ENCODE peak calls at places on chromosome 17, in six cellular contexts. A, W, J, K, G and E are unnamed samples.

GRCh38 chr17:57516290-57517215 is 228.5 kb downstream of the CCDC182 start:
- DNase-seq in J (no peak), K (no peak), W (no peak), A (no peak), G (no peak), E (no peak)

GRCh38 chr17:8935194-8935593 is 30.3 kb downstream of the PIK3R5 start:
- DNase-seq in K (no peak), G (no peak), A (no peak), J (no peak), W (no peak), E (no peak)

GRCh38 chr17:59872351-59872750 is 20.4 kb downstream of the TUBD1 start:
- DNase-seq in G (no peak), K (no peak), A (no peak), W (no peak), J (no peak), E (no peak)

GRCh38 chr17:37488607-37489196 is 989 bp upstream of the DUSP14 start:
- DNase-seq in G (peak), J (peak), K (peak), W (peak), A (peak), E (peak)

GRCh38 chr17:3796110-3796821 is 4.7 kb downstream of the ITGAE start:
- DNase-seq in A (no peak), K (no peak), J (no peak), W (no peak), G (no peak), E (peak)

GRCh38 chr17:16419074-16419928 is 3.9 kb downstream of the TRPV2 start:
- DNase-seq in A (no peak), J (no peak), G (peak), K (peak), W (no peak), E (peak)

GRCh38 chr17:77317091-77317519 is 176.3 kb downstream of the SEC14L1 start:
- DNase-seq in W (no peak), K (no peak), J (no peak), G (no peak), A (no peak), E (no peak)

GRCh38 chr17:78072961-78073360 is 55.6 kb downstream of the TMC6 start:
- DNase-seq in J (no peak), W (no peak), K (no peak), A (no peak), G (peak), E (no peak)

GRCh38 chr17:16415031-16415924 is at the start of gene TRPV2:
- DNase-seq in G (no peak), W (no peak), A (peak), J (peak), K (peak), E (peak)

GRCh38 chr17:43371227-43371821 is 27.5 kb upstream of the ARL4D start:
- DNase-seq in W (no peak), K (no peak), A (no peak), G (no peak), J (no peak), E (no peak)

GRCh38 chr17:43366809-43367587 is 31.8 kb upstream of the ARL4D start:
- DNase-seq in K (no peak), J (no peak), A (no peak), W (no peak), G (no peak), E (no peak)

GRCh38 chr17:43369986-43370385 is 28.8 kb upstream of the ARL4D start:
- DNase-seq in A (no peak), G (no peak), K (no peak), W (no peak), J (no peak), E (no peak)

GRCh38 chr17:43367588-43368242 is 31.1 kb upstream of the ARL4D start:
- DNase-seq in A (peak), K (peak), G (peak), W (no peak), J (no peak), E (peak)

GRCh38 chr17:43368740-43369506 is 29.9 kb upstream of the ARL4D start:
- DNase-seq in J (peak), A (peak), K (peak), G (no peak), W (peak), E (peak)
- TF ChIP-seq CTCF in J (peak), A (no peak), K (peak), G (peak), W (no peak), E (peak)

DNA sequence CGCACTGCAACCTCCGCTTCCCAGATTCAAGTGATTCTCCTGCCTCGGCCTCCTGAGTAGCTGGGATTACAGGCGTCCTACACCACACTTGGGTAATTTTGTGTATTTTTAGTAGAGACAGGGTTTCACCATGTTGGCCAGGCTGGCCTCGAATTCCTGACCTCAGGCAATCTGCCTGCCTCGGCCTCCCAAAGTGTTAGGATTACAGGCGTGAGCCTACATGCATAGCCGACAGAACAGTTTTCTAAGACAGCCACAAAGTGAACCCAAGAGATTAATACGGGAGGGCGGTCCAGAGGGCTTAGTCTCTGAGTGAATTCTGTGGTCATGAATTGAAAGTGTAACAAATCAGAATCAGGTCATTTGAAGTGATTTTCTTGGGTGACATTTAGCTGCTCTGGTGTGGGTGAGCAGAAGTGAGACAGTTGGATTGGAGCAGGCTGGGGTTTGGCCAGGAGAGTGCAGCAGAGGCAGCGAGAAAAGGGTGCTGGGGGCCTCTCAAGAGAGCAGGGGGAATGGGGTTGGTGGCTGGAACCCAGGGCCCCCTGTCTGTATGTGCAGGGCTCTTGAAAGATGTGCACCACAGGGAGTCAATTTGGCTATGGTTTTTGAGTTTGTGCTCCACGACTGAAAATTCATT is 231.4 kb upstream of the WSCD1 start:
- DNase-seq in K (no peak), W (no peak), A (no peak), G (no peak), J (no peak), E (no peak)
- TF ChIP-seq CTCF in K (no peak), W (no peak), A (peak), G (peak), J (no peak), E (no peak)

GRCh38 chr17:50212121-50212843 is 10.9 kb upstream of the COL1A1 start:
- DNase-seq in K (peak), A (no peak), W (peak), G (no peak), J (no peak), E (no peak)

GRCh38 chr17:50210249-50211225 is 9.1 kb upstream of the COL1A1 start:
- DNase-seq in K (peak), J (peak), G (no peak), A (no peak), W (no peak), E (no peak)

GRCh38 chr17:50213026-50214015 is 11.9 kb upstream of the COL1A1 start:
- DNase-seq in W (no peak), A (peak), J (no peak), G (no peak), K (peak), E (peak)

GRCh38 chr17:50209472-50210248 is 8.2 kb upstream of the COL1A1 start:
- DNase-seq in J (peak), K (peak), G (no peak), A (no peak), W (peak), E (no peak)

GRCh38 chr17:50211249-50212120 is 10.1 kb upstream of the COL1A1 start:
- DNase-seq in J (no peak), W (peak), G (no peak), A (no peak), K (no peak), E (no peak)
- TF ChIP-seq CTCF in J (no peak), W (no peak), G (no peak), A (no peak), K (no peak), E (no peak)

DNA sequence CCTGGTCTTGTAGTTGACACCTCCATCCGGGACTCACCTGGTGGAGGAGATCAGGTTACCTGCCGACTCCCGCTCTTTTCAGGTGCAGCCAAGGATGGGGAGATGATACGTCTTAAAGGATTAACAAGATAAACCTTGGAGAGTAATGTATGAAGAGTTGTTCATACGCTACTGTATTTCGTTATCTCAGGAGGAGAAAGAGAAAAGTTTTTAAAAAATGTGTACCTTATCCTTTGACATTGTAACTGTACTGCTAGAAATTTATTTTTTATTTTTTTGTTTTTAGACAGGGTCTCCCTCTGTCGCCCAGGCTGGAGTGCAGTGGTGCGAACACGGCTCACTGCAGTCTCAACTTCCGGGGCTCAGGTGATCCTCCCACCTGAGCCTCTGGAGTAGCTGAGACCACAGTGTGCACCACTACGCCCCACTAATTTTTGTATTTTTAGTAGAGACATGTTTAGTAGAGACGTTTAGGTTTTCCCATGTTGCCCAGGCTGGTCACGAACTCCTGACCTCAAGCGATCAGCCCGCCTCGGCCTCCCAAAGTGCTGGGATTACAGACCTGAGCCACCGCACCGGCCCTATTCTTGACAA is 764 bp upstream of the SMURF2 start:
- DNase-seq in J (no peak), K (no peak), W (no peak), G (no peak), A (no peak), E (no peak)
- TF ChIP-seq CTCF in J (no peak), K (no peak), W (no peak), G (no peak), A (no peak), E (no peak)

GRCh38 chr17:18323007-18323406 is 7.9 kb downstream of the SMCR8 start:
- DNase-seq in G (no peak), A (no peak), K (no peak), J (no peak), W (no peak), E (no peak)
- TF ChIP-seq CTCF in G (peak), A (peak), K (no peak), J (no peak), W (no peak), E (no peak)

GRCh38 chr17:75625813-75626486 is 7.3 kb upstream of the SMIM5 start:
- DNase-seq in G (no peak), J (no peak), W (no peak), A (peak), K (peak), E (peak)
- TF ChIP-seq CTCF in G (peak), J (peak), W (peak), A (peak), K (peak), E (peak)

GRCh38 chr17:20010099-20010863 is 1.1 kb downstream of the SPECC1 start:
- DNase-seq in G (peak), A (peak), W (peak), K (peak), J (peak), E (peak)
- TF ChIP-seq CTCF in G (peak), A (peak), W (peak), K (peak), J (peak), E (peak)

DNA sequence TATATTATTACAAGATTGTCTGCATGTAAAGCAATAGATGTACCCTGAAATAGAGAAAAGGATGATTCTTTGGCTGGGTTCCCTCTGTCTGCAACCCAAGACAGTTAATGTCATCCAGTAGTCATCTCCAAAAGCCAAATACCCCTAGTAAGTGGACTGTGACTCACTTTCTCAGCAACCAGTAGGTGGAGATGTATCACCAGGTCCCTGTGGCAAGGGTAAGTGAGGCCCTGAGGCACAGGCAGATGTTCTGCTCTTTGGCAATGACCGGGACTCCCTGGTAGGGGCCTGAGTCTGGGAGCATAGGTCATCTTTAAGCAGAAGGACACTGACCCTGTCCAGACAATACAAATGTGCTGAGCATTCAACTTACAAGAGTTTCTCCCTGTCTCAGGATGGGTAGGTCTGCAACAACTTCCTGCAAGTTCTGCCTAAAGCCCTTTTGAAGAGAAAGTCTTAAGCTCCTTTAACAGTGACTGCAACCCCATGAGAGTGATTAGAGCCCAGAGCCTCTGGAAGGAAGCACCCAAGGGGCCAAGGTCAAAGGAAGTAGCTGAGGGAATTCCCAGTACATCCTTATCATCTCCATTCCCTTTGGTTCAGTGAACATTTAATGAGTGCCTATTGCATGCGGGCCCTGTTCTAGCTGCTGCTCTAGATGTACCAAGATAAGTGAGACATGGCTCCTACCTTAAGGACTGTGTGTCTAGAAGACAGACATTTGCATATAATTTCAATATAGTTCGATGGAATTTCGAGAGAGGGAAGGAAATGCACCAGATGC is 31.9 kb downstream of the PMP22 start:
- DNase-seq in J (no peak), A (no peak), W (no peak), G (no peak), K (peak), E (no peak)
- TF ChIP-seq CTCF in J (peak), A (no peak), W (no peak), G (peak), K (peak), E (no peak)

DNA sequence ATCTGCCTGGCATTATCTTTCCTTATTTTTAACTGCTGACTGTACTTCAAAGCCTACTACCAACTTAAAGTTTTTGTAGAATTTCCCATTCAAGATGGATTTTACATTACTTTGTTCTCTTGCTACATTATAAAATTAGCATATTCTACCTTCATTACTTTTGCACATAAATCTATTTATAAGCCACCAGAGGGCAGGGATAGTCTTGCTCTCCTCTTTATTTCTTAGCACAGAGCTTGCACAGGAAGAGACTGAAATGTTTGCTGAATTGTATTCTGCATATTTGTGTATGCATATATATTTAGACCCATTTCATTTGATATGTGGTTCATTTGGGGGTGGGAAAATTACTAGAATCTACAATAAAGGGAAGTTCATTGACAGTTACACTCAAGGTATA is 108.0 kb downstream of the SKAP1 start:
- DNase-seq in G (no peak), A (no peak), W (no peak), J (no peak), K (no peak), E (no peak)
- TF ChIP-seq CTCF in G (peak), A (peak), W (no peak), J (no peak), K (no peak), E (no peak)